ENCODE peak calls at places on chromosomes 11 and 22, in four cellular contexts. F is A549, U is K562, M is endothelial cell of umbilical vein. Q is an unnamed sample.

GRCh38 chr11:2752204-2752772 is 52.5 kb upstream of the KCNQ1OT1 start:
- DNase-seq in U (no peak), M (no peak), F (no peak), Q (no peak)

GRCh38 chr22:43541462-43542407 is 129.9 kb downstream of the MPPED1 start:
- DNase-seq in M (no peak), F (no peak), U (no peak), Q (no peak)

GRCh38 chr22:31302021-31302420 is 9.7 kb upstream of the PIK3IP1 start:
- DNase-seq in M (no peak), F (no peak), U (no peak), Q (no peak)

GRCh38 chr11:35907648-35908431 is 36.0 kb upstream of the LDLRAD3 start:
- DNase-seq in F (peak; percentile 27), U (no peak), M (peak; percentile 82), Q (peak; percentile 44)

GRCh38 chr11:637593-638507 is 781 bp downstream of the DRD4 start:
- DNase-seq in F (no peak), M (no peak), U (no peak), Q (no peak)

GRCh38 chr11:57567210-57567511 is 311 bp downstream of the UBE2L6 start:
- DNase-seq in F (no peak), M (peak; percentile 18), U (no peak), Q (no peak)

GRCh38 chr11:26578998-26579635 is 7.1 kb upstream of the MUC15 start:
- DNase-seq in U (no peak), F (no peak), M (no peak), Q (no peak)

GRCh38 chr11:122601131-122602125 is 54.1 kb upstream of the UBASH3B start:
- DNase-seq in F (peak; percentile 17), U (no peak), M (no peak), Q (no peak)

GRCh38 chr11:70761094-70761905 is 363.0 kb downstream of the CTTN start:
- DNase-seq in F (no peak), U (peak; percentile 42), M (no peak), Q (peak; percentile 10)

GRCh38 chr11:105988197-105988596 is 33.8 kb downstream of the MSANTD4 start:
- DNase-seq in F (no peak), U (no peak), M (no peak), Q (no peak)

GRCh38 chr11:28529046-28529445 is 420.9 kb downstream of the METTL15 start:
- DNase-seq in M (no peak), U (no peak), F (no peak), Q (no peak)

GRCh38 chr22:49960967-49961600 is 512 bp downstream of the PIM3 start:
- DNase-seq in F (no peak), M (peak; percentile 26), U (peak; percentile 34), Q (peak; percentile 57)

GRCh38 chr11:10696797-10697620 is 3.5 kb upstream of the IRAG1 start:
- DNase-seq in U (no peak), F (no peak), M (no peak), Q (no peak)

GRCh38 chr11:2578006-2578933 is 121.5 kb downstream of the KCNQ1OT1 start:
- DNase-seq in F (no peak), U (no peak), M (no peak), Q (no peak)

GRCh38 chr11:110126936-110127335 is 33.7 kb downstream of the ZC3H12C start:
- DNase-seq in M (no peak), U (no peak), F (no peak), Q (no peak)

GRCh38 chr11:71129624-71130023 is 122.8 kb downstream of the SHANK2 start:
- DNase-seq in U (no peak), M (no peak), F (no peak), Q (peak; percentile 41)

GRCh38 chr11:3609416-3610265 is 32.2 kb downstream of the ART5 start:
- DNase-seq in F (peak; percentile 47), U (peak; percentile 68), M (peak; percentile 61), Q (peak; percentile 51)

GRCh38 chr11:134667175-134667500 is 255.1 kb upstream of the B3GAT1 start:
- DNase-seq in F (no peak), M (no peak), U (no peak), Q (no peak)

GRCh38 chr11:22828373-22828772 is 1.2 kb downstream of the SVIP start:
- DNase-seq in F (no peak), U (no peak), M (no peak), Q (peak; percentile 6)

GRCh38 chr22:30114356-30114755 is 34.1 kb downstream of the HORMAD2 start:
- DNase-seq in M (no peak), F (no peak), U (no peak), Q (no peak)

GRCh38 chr11:13262096-13262495 is 15.5 kb upstream of the BMAL1 start:
- DNase-seq in M (peak; percentile 7), F (no peak), U (no peak), Q (no peak)

GRCh38 chr11:47553417-47553746 is 450 bp upstream of the CELF1 start:
- DNase-seq in U (no peak), M (no peak), F (no peak), Q (no peak)

GRCh38 chr22:48141301-48141700 is 1378.9 kb downstream of the TBC1D22A start:
- DNase-seq in F (no peak), U (no peak), M (no peak), Q (no peak)

GRCh38 chr11:73907191-73907590 is 30.4 kb downstream of the PAAF1 start:
- DNase-seq in U (peak; percentile 53), F (peak; percentile 75), M (no peak), Q (peak; percentile 62)

GRCh38 chr11:45289369-45289768 is 3.2 kb upstream of the SYT13 start:
- DNase-seq in M (no peak), U (no peak), F (peak; percentile 57), Q (no peak)

GRCh38 chr11:17986007-17986710 is 26.7 kb downstream of the SERGEF start:
- DNase-seq in F (no peak), U (no peak), M (no peak), Q (no peak)

GRCh38 chr11:73334244-73335203 is 26.4 kb downstream of the ARHGEF17 start:
- DNase-seq in U (peak; percentile 71), F (peak; percentile 83), M (peak; percentile 93), Q (peak; percentile 48)

GRCh38 chr22:22463855-22464540 is 44.5 kb downstream of the ZNF280B start:
- DNase-seq in M (peak; percentile 54), F (peak; percentile 38), U (peak; percentile 99), Q (peak; percentile 72)

GRCh38 chr11:102237096-102237735 is 80.1 kb upstream of the BIRC3 start:
- DNase-seq in U (no peak), M (no peak), F (no peak), Q (peak; percentile 15)

GRCh38 chr11:128565881-128566280 is 21.5 kb downstream of the ETS1 start:
- DNase-seq in U (no peak), M (no peak), F (no peak), Q (peak; percentile 97)

GRCh38 chr11:116422556-116422955 is 350.2 kb downstream of the BUD13 start:
- DNase-seq in U (no peak), M (no peak), F (no peak), Q (no peak)

GRCh38 chr11:69364901-69365300 is 70.9 kb downstream of the MYEOV start:
- DNase-seq in U (no peak), M (peak; percentile 89), F (no peak), Q (no peak)

GRCh38 chr11:120539681-120540369 is 28.3 kb downstream of the GRIK4 start:
- DNase-seq in M (no peak), F (no peak), U (no peak), Q (no peak)

GRCh38 chr11:116499396-116500001 is 273.3 kb downstream of the BUD13 start:
- DNase-seq in M (peak; percentile 73), U (peak; percentile 82), F (peak; percentile 27), Q (peak; percentile 76)

GRCh38 chr11:131913267-131913666 is 542.9 kb downstream of the NTM start:
- DNase-seq in M (no peak), U (no peak), F (no peak), Q (no peak)
- H3K4me3 ChIP-seq in M (no peak overlapping the region), U (no peak overlapping the region), F (no peak overlapping the region), Q (no peak overlapping the region)

GRCh38 chr11:6931146-6931713 is 5.0 kb downstream of the ZNF215 start:
- DNase-seq in F (no peak), M (no peak), U (no peak), Q (no peak)
- TF ChIP-seq MYC in F (no peak), M (no peak), U (no peak), Q (no peak)

GRCh38 chr11:46383404-46383758 is 1.9 kb downstream of the MDK start:
- DNase-seq in F (no peak), U (no peak), M (no peak), Q (no peak)
- H3K4me3 ChIP-seq in F (no peak overlapping the region), U (peak overlapping the region; percentile 75), M (no peak overlapping the region), Q (no peak overlapping the region)

GRCh38 chr11:118938491-118939411 is 13.0 kb upstream of the BCL9L start:
- DNase-seq in F (no peak), U (no peak), M (no peak), Q (no peak)

GRCh38 chr11:118935381-118935780 is 9.7 kb upstream of the BCL9L start:
- DNase-seq in M (no peak), U (no peak), F (no peak), Q (no peak)

GRCh38 chr11:118939412-118939915 is 13.7 kb upstream of the BCL9L start:
- DNase-seq in U (no peak), M (no peak), F (no peak), Q (no peak)

GRCh38 chr11:118939948-118940598 is 14.3 kb upstream of the BCL9L start:
- DNase-seq in M (no peak), F (no peak), U (peak; percentile 41), Q (peak; percentile 94)
- TF ChIP-seq MYC in M (no peak), F (no peak), U (peak; percentile 35), Q (peak; percentile 89)

GRCh38 chr22:19715286-19715939 is 1.1 kb downstream of the SEPTIN5 start:
- DNase-seq in F (no peak), U (no peak), M (no peak), Q (no peak)
- H3K4me3 ChIP-seq in F (peak overlapping the region; percentile 63), U (peak overlapping the region; percentile 50), M (no peak overlapping the region), Q (no peak overlapping the region)

GRCh38 chr11:62791501-62792192 is at the start of gene TMEM223:
- DNase-seq in M (peak; percentile 81), F (peak; percentile 79), U (peak; percentile 86), Q (peak; percentile 91)

GRCh38 chr11:62787005-62787759 is at the start of gene TMEM179B:
- DNase-seq in M (peak; percentile 97), U (peak; percentile 84), F (peak; percentile 93), Q (peak; percentile 100)

GRCh38 chr11:62792193-62792575 is 378 bp upstream of the TMEM223 start:
- DNase-seq in F (no peak), U (no peak), M (no peak), Q (peak; percentile 43)

GRCh38 chr11:62788991-62789390 is 1.8 kb downstream of the TMEM179B start:
- DNase-seq in F (no peak), U (no peak), M (no peak), Q (no peak)

DNA sequence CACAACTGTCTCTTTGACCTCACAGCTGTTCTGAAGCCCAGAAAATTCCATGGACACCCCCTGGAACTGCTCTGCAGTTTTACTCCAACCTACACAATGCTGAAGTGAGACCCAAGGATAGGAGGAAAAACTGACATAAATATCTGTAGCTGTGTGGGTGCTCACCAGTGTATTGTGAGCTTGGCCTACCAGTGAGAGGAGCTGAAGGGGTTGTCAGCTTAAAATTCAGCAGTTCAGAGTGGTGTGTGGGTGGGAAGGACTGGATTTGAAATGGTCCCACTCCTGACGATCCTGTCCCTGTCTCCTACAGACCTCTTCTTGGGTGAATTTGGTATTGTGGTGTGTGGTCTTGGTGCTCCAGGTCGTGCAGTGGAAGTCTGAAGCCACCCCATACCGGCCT is 2.2 kb downstream of the TMEM223 start:
- DNase-seq in F (no peak), U (no peak), M (no peak), Q (no peak)
- TF ChIP-seq MYC in F (no peak), U (no peak), M (no peak), Q (no peak)